ENCODE peak calls at places on chromosomes 7 and 10, in eight cellular contexts. V, U, C, H, Q, Y, T and B are unnamed samples.

GRCh38 chr10:118832242-118832651 is 77.5 kb upstream of the CACUL1 start:
- DNase-seq in Y (peak), C (no peak), U (no peak), Q (no peak), H (peak), T (no peak), V (no peak), B (no peak)

GRCh38 chr7:16693601-16694318 is 47.8 kb downstream of the BZW2 start:
- DNase-seq in H (no peak), U (no peak), V (no peak), Y (no peak), T (no peak), Q (peak), C (no peak), B (no peak)

GRCh38 chr10:38979535-38979934 is 885.4 kb downstream of the ZNF37A start:
- DNase-seq in U (no peak), Y (no peak), Q (no peak), C (no peak), T (no peak), V (no peak), H (no peak), B (peak)

GRCh38 chr7:137109966-137110930 is 233.3 kb downstream of the PTN start:
- DNase-seq in H (no peak), T (no peak), V (no peak), C (peak), U (no peak), Q (peak), Y (no peak), B (no peak)

GRCh38 chr10:110091830-110092229 is 84.0 kb downstream of the ADD3 start:
- DNase-seq in T (no peak), Q (no peak), Y (no peak), U (no peak), C (no peak), H (no peak), V (no peak), B (no peak)

GRCh38 chr10:97356318-97356914 is 21.9 kb upstream of the FRAT2 start:
- DNase-seq in H (no peak), V (no peak), C (no peak), T (no peak), Q (no peak), Y (no peak), U (no peak), B (no peak)

GRCh38 chr10:96636546-96636945 is 49.7 kb upstream of the TM9SF3 start:
- DNase-seq in V (no peak), C (no peak), H (peak), T (no peak), Q (no peak), Y (no peak), U (no peak), B (no peak)

GRCh38 chr7:102287082-102287464 is 405 bp downstream of the SH2B2 start:
- DNase-seq in V (no peak), T (no peak), Q (no peak), H (no peak), Y (no peak), U (no peak), C (no peak), B (no peak)

GRCh38 chr10:57791546-57791945 is 476.1 kb downstream of the IPMK start:
- DNase-seq in C (peak), H (no peak), Y (no peak), T (no peak), U (no peak), V (no peak), Q (no peak), B (no peak)

GRCh38 chr7:94206295-94206694 is 188.4 kb upstream of the COL1A2 start:
- DNase-seq in C (no peak), Y (no peak), U (no peak), Q (no peak), V (no peak), T (no peak), H (no peak), B (no peak)

GRCh38 chr10:124565565-124566221 is 104.1 kb downstream of the LHPP start:
- DNase-seq in U (peak), Y (no peak), H (no peak), C (no peak), T (peak), Q (no peak), V (no peak), B (peak)

GRCh38 chr7:96061844-96062243 is 260.1 kb downstream of the SLC25A13 start:
- DNase-seq in C (no peak), V (no peak), Q (no peak), H (peak), T (no peak), Y (peak), U (no peak), B (no peak)

GRCh38 chr7:41956712-41957111 is 253.8 kb upstream of the INHBA start:
- DNase-seq in Y (no peak), C (no peak), Q (no peak), H (no peak), V (no peak), U (no peak), T (no peak), B (no peak)

GRCh38 chr7:7564323-7564780 is 2.3 kb upstream of the MIOS start:
- DNase-seq in V (no peak), Y (no peak), C (peak), U (no peak), Q (peak), H (no peak), T (no peak), B (no peak)

GRCh38 chr7:947391-948210 is 6.9 kb downstream of the ADAP1 start:
- DNase-seq in H (no peak), V (no peak), Q (no peak), Y (no peak), C (no peak), U (no peak), T (no peak), B (peak)

GRCh38 chr10:71255817-71256660 is 43.7 kb downstream of the UNC5B start:
- DNase-seq in Q (peak), V (no peak), U (peak), Y (no peak), H (no peak), C (peak), T (no peak), B (no peak)

GRCh38 chr7:131937868-131938267 is 381.4 kb upstream of the PODXL start:
- DNase-seq in Y (no peak), C (no peak), Q (no peak), T (no peak), V (no peak), H (no peak), U (no peak), B (no peak)

GRCh38 chr10:80444646-80445319 is 9.3 kb upstream of the TSPAN14 start:
- DNase-seq in T (peak), H (peak), C (peak), V (no peak), Y (peak), Q (peak), U (peak), B (no peak)

GRCh38 chr10:26479766-26480492 is 41.8 kb downstream of the APBB1IP start:
- DNase-seq in Q (no peak), Y (no peak), U (no peak), T (no peak), V (no peak), C (no peak), H (no peak), B (no peak)

GRCh38 chr7:12757443-12757842 is 70.0 kb downstream of the ARL4A start:
- DNase-seq in Q (peak), U (no peak), C (peak), T (no peak), H (no peak), V (no peak), Y (no peak), B (no peak)

GRCh38 chr7:23679898-23680416 is at the start of gene FAM221A:
- DNase-seq in H (peak), T (peak), C (peak), U (peak), Y (peak), V (peak), Q (peak), B (peak)

GRCh38 chr10:133544506-133544905 is 17.3 kb downstream of the CYP2E1 start:
- DNase-seq in V (no peak), H (no peak), Y (no peak), C (no peak), T (no peak), U (no peak), Q (no peak), B (no peak)

GRCh38 chr10:114326794-114327193 is 77.5 kb downstream of the AFAP1L2 start:
- DNase-seq in H (no peak), U (no peak), Y (no peak), C (no peak), V (no peak), Q (no peak), T (no peak), B (no peak)

GRCh38 chr7:101216860-101217387 is 457 bp downstream of the PLOD3 start:
- DNase-seq in Q (no peak), H (no peak), Y (no peak), T (peak), V (no peak), C (peak), U (peak), B (no peak)
- TF ChIP-seq CTCF in Q (no peak), H (no peak), Y (no peak), T (no peak), V (peak), C (no peak), U (no peak), B (peak)

GRCh38 chr7:26200444-26201260 is at the start of gene HNRNPA2B1:
- DNase-seq in Y (peak), V (peak), C (peak), H (peak), U (peak), T (peak), Q (peak), B (peak)
- TF ChIP-seq CTCF in Y (no peak), V (no peak), C (no peak), H (no peak), U (no peak), T (no peak), Q (peak), B (no peak)

DNA sequence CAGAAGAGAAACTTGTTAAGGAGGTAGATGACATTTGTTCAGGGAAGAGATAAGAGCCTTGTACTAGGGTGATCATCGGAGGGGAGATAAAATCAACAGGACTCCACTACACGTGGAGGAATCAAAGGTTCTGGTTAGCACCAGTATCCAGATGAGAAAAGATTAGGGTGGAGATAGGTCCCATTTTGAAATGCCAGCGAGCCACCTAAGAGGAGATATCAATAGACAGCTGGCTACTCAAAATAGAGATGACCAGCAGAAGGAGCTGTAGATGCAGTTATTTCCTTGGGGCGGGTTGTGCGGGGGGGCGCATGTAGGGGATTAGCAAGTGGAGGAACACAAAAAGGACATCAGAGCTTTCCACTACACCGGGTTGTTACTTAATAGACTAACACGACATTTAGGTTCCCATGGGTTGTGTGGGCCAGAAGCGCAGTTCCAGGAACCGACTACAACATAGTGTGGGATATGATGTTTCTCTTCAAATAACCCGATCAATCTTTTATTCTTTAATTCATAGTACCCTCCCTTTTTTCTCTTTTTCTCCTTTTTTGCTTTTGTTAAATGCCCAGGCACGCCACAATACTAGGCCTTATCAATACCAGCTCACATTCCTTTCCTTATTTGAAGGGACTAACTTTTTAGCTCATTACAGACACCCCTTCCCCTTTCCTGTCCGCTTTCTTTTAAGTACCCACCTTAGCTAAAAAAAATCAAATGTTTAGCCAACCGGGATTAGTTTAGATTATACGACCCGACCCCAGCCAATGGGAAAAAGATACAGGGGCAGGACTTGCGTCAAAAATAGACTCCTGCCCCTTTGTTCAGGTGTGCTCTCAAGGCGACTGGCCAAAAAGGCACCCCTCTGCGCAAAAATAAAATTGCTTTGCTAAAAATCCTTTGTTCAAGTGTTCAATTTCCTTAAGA is 2.0 kb upstream of the KIF11 start:
- DNase-seq in Y (peak), Q (peak), U (peak), T (peak), H (no peak), V (no peak), C (no peak), B (no peak)
- TF ChIP-seq CTCF in Y (peak), Q (peak), U (no peak), T (no peak), H (peak), V (peak), C (peak), B (peak)

GRCh38 chr10:3194871-3195270 is 22.3 kb upstream of the PITRM1 start:
- DNase-seq in H (no peak), C (no peak), T (no peak), V (no peak), Y (no peak), U (no peak), Q (no peak), B (peak)

GRCh38 chr10:3192856-3193635 is 20.5 kb upstream of the PITRM1 start:
- DNase-seq in U (peak), Y (peak), H (no peak), Q (peak), T (peak), C (peak), V (no peak), B (peak)

GRCh38 chr10:3195706-3196105 is 23.1 kb upstream of the PITRM1 start:
- DNase-seq in Q (no peak), H (no peak), T (no peak), V (no peak), U (no peak), Y (no peak), C (no peak), B (peak)

GRCh38 chr10:3195286-3195685 is 22.7 kb upstream of the PITRM1 start:
- DNase-seq in V (no peak), Y (no peak), Q (no peak), C (no peak), T (no peak), U (no peak), H (no peak), B (peak)

DNA sequence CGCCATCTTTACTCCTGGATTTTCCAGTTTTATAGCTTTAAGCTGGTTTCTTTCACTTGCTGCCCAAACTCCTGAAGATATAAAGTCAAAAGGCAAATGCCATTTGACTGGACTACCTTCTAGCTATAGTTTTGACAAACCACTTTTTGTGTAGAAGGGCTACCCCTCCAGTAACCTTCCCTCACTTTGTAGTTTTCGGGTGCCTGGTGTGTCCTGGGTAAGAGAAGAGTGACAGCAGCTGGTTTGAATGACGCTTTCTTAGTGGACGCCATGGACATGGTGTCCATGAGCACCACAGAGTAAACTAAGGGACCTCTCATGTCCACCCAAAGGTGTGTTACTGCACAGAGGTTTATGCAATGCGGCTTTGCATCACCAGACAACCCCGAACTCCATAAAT is 21.2 kb upstream of the PITRM1 start:
- DNase-seq in U (no peak), T (no peak), Y (no peak), V (no peak), H (no peak), Q (no peak), C (no peak), B (no peak)
- TF ChIP-seq CTCF in U (no peak), T (no peak), Y (no peak), V (no peak), H (no peak), Q (no peak), C (no peak), B (no peak)

GRCh38 chr7:103649052-103649451 is 203.0 kb upstream of the SLC26A5 start:
- DNase-seq in V (no peak), C (no peak), H (no peak), T (no peak), U (no peak), Y (no peak), Q (no peak), B (no peak)

GRCh38 chr7:103651558-103651957 is 205.6 kb upstream of the SLC26A5 start:
- DNase-seq in H (no peak), C (no peak), Y (no peak), U (peak), Q (no peak), V (no peak), T (no peak), B (no peak)

GRCh38 chr7:103648135-103648534 is 202.1 kb upstream of the SLC26A5 start:
- DNase-seq in V (no peak), H (no peak), C (no peak), T (no peak), Y (no peak), Q (no peak), U (no peak), B (no peak)

GRCh38 chr7:103656221-103656620 is 210.2 kb upstream of the SLC26A5 start:
- DNase-seq in U (no peak), C (no peak), Q (no peak), V (no peak), Y (no peak), T (no peak), H (no peak), B (no peak)

DNA sequence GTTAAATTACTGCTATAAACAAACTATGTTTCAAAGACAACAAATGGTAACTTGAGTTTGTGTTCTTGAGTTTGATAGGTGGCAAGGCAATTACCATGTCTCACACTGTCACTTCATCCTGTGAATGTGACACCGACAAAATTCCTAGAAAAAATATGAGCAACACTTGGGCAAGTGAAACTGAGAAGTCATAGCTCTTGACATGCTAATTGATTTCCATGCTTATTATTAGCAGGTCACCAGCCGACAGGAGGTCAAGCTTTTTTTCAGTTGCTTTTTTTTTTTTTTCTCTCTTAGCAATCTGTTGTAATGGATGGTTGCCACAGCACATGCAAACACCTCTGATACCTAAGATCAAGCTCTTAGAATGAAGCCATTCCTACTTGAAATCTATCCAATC is 206.0 kb upstream of the SLC26A5 start:
- DNase-seq in C (no peak), Q (no peak), T (no peak), Y (no peak), H (no peak), U (peak), V (no peak), B (no peak)
- TF ChIP-seq CTCF in C (no peak), Q (no peak), T (no peak), Y (no peak), H (no peak), U (no peak), V (no peak), B (no peak)

GRCh38 chr7:76380623-76380966 is 21.8 kb upstream of the YWHAG start:
- DNase-seq in H (no peak), U (no peak), V (no peak), T (no peak), C (no peak), Y (no peak), Q (no peak), B (no peak)

GRCh38 chr7:76383089-76383944 is 24.5 kb upstream of the YWHAG start:
- DNase-seq in Q (no peak), C (no peak), U (no peak), V (no peak), Y (peak), T (no peak), H (no peak), B (no peak)

GRCh38 chr7:76377186-76377918 is 18.6 kb upstream of the YWHAG start:
- DNase-seq in C (no peak), Y (peak), T (no peak), V (no peak), Q (no peak), H (no peak), U (no peak), B (no peak)

GRCh38 chr7:76386691-76387260 is 22.7 kb downstream of the SSC4D start:
- DNase-seq in H (no peak), V (no peak), U (no peak), Q (no peak), T (no peak), Y (no peak), C (no peak), B (no peak)

GRCh38 chr7:76381814-76382213 is 23.0 kb upstream of the YWHAG start:
- DNase-seq in V (no peak), Y (no peak), C (no peak), T (no peak), U (no peak), H (no peak), Q (no peak), B (no peak)
- TF ChIP-seq CTCF in V (no peak), Y (no peak), C (peak), T (no peak), U (no peak), H (no peak), Q (peak), B (peak)

GRCh38 chr10:61478621-61479312 is 25.6 kb upstream of the TMEM26 start:
- DNase-seq in U (no peak), T (no peak), H (no peak), C (no peak), Y (no peak), V (no peak), Q (no peak), B (no peak)
- TF ChIP-seq CTCF in U (no peak), T (no peak), H (no peak), C (peak), Y (no peak), V (no peak), Q (peak), B (no peak)

DNA sequence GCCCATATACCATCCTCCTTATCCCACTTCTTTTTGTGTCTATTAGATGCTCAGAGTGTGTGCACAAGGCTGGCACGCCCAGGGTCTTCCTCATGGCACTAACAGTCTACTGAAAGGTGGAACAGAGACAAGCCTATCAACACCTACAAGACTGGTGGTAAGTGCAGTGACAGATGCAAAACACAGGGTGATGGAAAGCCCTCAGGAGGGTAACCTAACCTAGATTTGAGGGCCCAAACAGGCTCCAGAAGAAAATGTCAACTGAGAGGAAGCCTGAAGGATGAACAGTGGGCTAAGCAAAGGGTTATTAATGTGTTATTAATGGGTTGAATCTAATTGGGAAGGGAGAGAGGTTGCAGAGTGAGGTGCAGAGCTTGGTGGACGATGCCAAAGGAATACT is 1.2 kb upstream of the FAS start:
- DNase-seq in U (no peak), T (no peak), C (no peak), Y (no peak), H (no peak), Q (no peak), V (no peak), B (no peak)
- TF ChIP-seq CTCF in U (no peak), T (no peak), C (no peak), Y (no peak), H (no peak), Q (no peak), V (no peak), B (no peak)

GRCh38 chr10:131860806-131861440 is 39.9 kb upstream of the PPP2R2D start:
- DNase-seq in U (no peak), C (no peak), T (no peak), H (no peak), V (no peak), Q (no peak), Y (no peak), B (peak)
- TF ChIP-seq CTCF in U (no peak), C (no peak), T (no peak), H (no peak), V (no peak), Q (no peak), Y (no peak), B (no peak)

GRCh38 chr10:66587680-66588050 is 338.2 kb upstream of the LRRTM3 start:
- DNase-seq in T (no peak), Y (no peak), H (no peak), V (no peak), U (no peak), C (no peak), Q (no peak), B (no peak)

GRCh38 chr10:66586897-66587679 is 338.7 kb upstream of the LRRTM3 start:
- DNase-seq in T (no peak), Y (no peak), C (no peak), U (no peak), Q (no peak), V (no peak), H (no peak), B (no peak)

GRCh38 chr10:66591865-66592264 is 334.0 kb upstream of the LRRTM3 start:
- DNase-seq in Y (no peak), U (no peak), H (no peak), Q (no peak), V (no peak), T (no peak), C (peak), B (no peak)

GRCh38 chr10:66586073-66586472 is 339.8 kb upstream of the LRRTM3 start:
- DNase-seq in T (peak), U (no peak), V (no peak), C (peak), Y (no peak), H (no peak), Q (peak), B (no peak)
- TF ChIP-seq CTCF in T (peak), U (peak), V (no peak), C (peak), Y (no peak), H (no peak), Q (peak), B (peak)